ENCODE peak calls at places on chromosomes 1 and 21, in ten cellular contexts. D is foreskin keratinocyte, T is lower leg skin, P is nephron progenitor cell, U is H9, V is WTC11, A is HL-60, W is right atrium auricular region, S is GM12865, Q is endothelial cell. F is an unnamed sample.

GRCh38 chr1:1777510-1777909 is 760 bp downstream of the NADK start:
- DNase-seq in D (no peak), T (peak), P (no peak), U (no peak), V (no peak), A (no peak), W (peak), S (peak), Q (no peak), F (no peak)

GRCh38 chr1:229127301-229127700 is 143.6 kb upstream of the RAB4A start:
- DNase-seq in D (no peak), T (no peak), P (no peak), U (no peak), V (no peak), A (no peak), W (no peak), S (peak), Q (no peak), F (no peak)

GRCh38 chr1:30783244-30783915 is 25.8 kb upstream of the LAPTM5 start:
- DNase-seq in D (no peak), T (peak), P (peak), U (no peak), V (peak), A (peak), W (no peak), S (no peak), Q (no peak), F (no peak)

GRCh38 chr1:149978547-149979023 is 31.9 kb downstream of the OTUD7B start:
- DNase-seq in D (no peak), T (no peak), P (no peak), U (no peak), V (no peak), A (no peak), W (no peak), S (no peak), Q (no peak), F (no peak)

GRCh38 chr1:184881941-184882648 is 92.2 kb downstream of the NIBAN1 start:
- DNase-seq in D (no peak), T (no peak), P (no peak), U (no peak), V (no peak), A (peak), W (no peak), S (peak), Q (no peak), F (no peak)

GRCh38 chr1:15799928-15800835 is 7.3 kb downstream of the UQCRHL start:
- DNase-seq in D (peak), T (peak), P (peak), U (peak), V (peak), A (no peak), W (peak), S (no peak), Q (no peak), F (no peak)

GRCh38 chr1:39177641-39178040 is 26.9 kb upstream of the MACF1 start:
- DNase-seq in D (no peak), T (no peak), P (no peak), U (no peak), V (no peak), A (no peak), W (no peak), S (no peak), Q (no peak), F (no peak)

GRCh38 chr1:160149706-160150105 is 1.7 kb upstream of the ATP1A4 start:
- DNase-seq in D (no peak), T (no peak), P (no peak), U (no peak), V (no peak), A (no peak), W (no peak), S (no peak), Q (no peak), F (no peak)

GRCh38 chr1:217747156-217747769 is 116.1 kb downstream of the SPATA17 start:
- DNase-seq in D (no peak), T (no peak), P (no peak), U (no peak), V (no peak), A (no peak), W (no peak), S (peak), Q (no peak), F (no peak)

GRCh38 chr21:36992671-36993070 is 13.8 kb upstream of the RIPPLY3 start:
- DNase-seq in D (no peak), T (no peak), P (no peak), U (peak), V (peak), A (no peak), W (no peak), S (no peak), Q (no peak), F (no peak)

GRCh38 chr1:170804419-170804818 is 130.9 kb upstream of the MROH9 start:
- DNase-seq in D (no peak), T (no peak), P (no peak), U (no peak), V (no peak), A (no peak), W (no peak), S (no peak), Q (no peak), F (no peak)

GRCh38 chr1:162703708-162704107 is 71.4 kb downstream of the DDR2 start:
- DNase-seq in D (no peak), T (no peak), P (no peak), U (no peak), V (no peak), A (no peak), W (peak), S (no peak), Q (no peak), F (no peak)

GRCh38 chr1:8814870-8815269 is 2.6 kb downstream of the RERE start:
- DNase-seq in D (no peak), T (no peak), P (no peak), U (no peak), V (no peak), A (no peak), W (no peak), S (no peak), Q (peak), F (no peak)

GRCh38 chr1:153968000-153968363 is 280 bp downstream of the CREB3L4 start:
- DNase-seq in D (no peak), T (no peak), P (peak), U (peak), V (peak), A (no peak), W (no peak), S (no peak), Q (no peak), F (no peak)

GRCh38 chr1:226865590-226865989 is 4.8 kb upstream of the PSEN2 start:
- DNase-seq in D (no peak), T (no peak), P (no peak), U (no peak), V (no peak), A (no peak), W (no peak), S (no peak), Q (no peak), F (no peak)

GRCh38 chr1:90201467-90202358 is 206.8 kb downstream of the ZNF326 start:
- DNase-seq in D (peak), T (no peak), P (no peak), U (no peak), V (no peak), A (no peak), W (no peak), S (peak), Q (no peak), F (no peak)

GRCh38 chr1:11918779-11919519 is 7.3 kb downstream of the KIAA2013 start:
- DNase-seq in D (no peak), T (peak), P (no peak), U (no peak), V (no peak), A (no peak), W (peak), S (no peak), Q (no peak), F (no peak)

GRCh38 chr1:59949648-59950047 is 23.1 kb upstream of the CYP2J2 start:
- DNase-seq in D (no peak), T (no peak), P (no peak), U (no peak), V (no peak), A (no peak), W (no peak), S (no peak), Q (no peak), F (no peak)

GRCh38 chr21:45379171-45379900 is 25.6 kb upstream of the COL18A1 start:
- DNase-seq in D (no peak), T (no peak), P (no peak), U (no peak), V (peak), A (no peak), W (no peak), S (no peak), Q (no peak), F (no peak)

GRCh38 chr21:42759594-42759927 is 106.1 kb downstream of the PDE9A start:
- DNase-seq in D (no peak), T (no peak), P (no peak), U (no peak), V (no peak), A (no peak), W (no peak), S (no peak), Q (no peak), F (no peak)

GRCh38 chr1:237112663-237113062 is 70.7 kb downstream of the RYR2 start:
- DNase-seq in D (no peak), T (no peak), P (no peak), U (no peak), V (no peak), A (no peak), W (no peak), S (no peak), Q (no peak), F (peak)

GRCh38 chr1:93611656-93612055 is 70.0 kb downstream of the BCAR3 start:
- DNase-seq in D (no peak), T (no peak), P (no peak), U (no peak), V (no peak), A (no peak), W (no peak), S (no peak), Q (no peak), F (no peak)

GRCh38 chr1:21655748-21656147 is 13.4 kb downstream of the RAP1GAP start:
- DNase-seq in D (peak), T (no peak), P (no peak), U (peak), V (peak), A (no peak), W (no peak), S (no peak), Q (no peak), F (no peak)

GRCh38 chr21:28635541-28635940 is 357.1 kb downstream of the LTN1 start:
- DNase-seq in D (no peak), T (no peak), P (no peak), U (no peak), V (no peak), A (no peak), W (no peak), S (no peak), Q (no peak), F (no peak)

GRCh38 chr1:25743164-25744139 is 56.5 kb upstream of the SELENON start:
- DNase-seq in D (no peak), T (peak), P (peak), U (no peak), V (no peak), A (no peak), W (peak), S (no peak), Q (no peak), F (no peak)

GRCh38 chr1:232388363-232388762 is 241.6 kb downstream of the SIPA1L2 start:
- DNase-seq in D (no peak), T (no peak), P (no peak), U (no peak), V (no peak), A (no peak), W (no peak), S (no peak), Q (no peak), F (no peak)

GRCh38 chr1:198597690-198598430 is 41.0 kb upstream of the PTPRC start:
- DNase-seq in D (no peak), T (no peak), P (no peak), U (no peak), V (no peak), A (no peak), W (no peak), S (peak), Q (no peak), F (no peak)

GRCh38 chr1:56495538-56495937 is 83.8 kb downstream of the PLPP3 start:
- DNase-seq in D (no peak), T (no peak), P (no peak), U (no peak), V (no peak), A (no peak), W (no peak), S (no peak), Q (no peak), F (no peak)

GRCh38 chr1:195899762-195900352 is 708.4 kb downstream of the KCNT2 start:
- DNase-seq in D (no peak), T (no peak), P (no peak), U (no peak), V (no peak), A (no peak), W (no peak), S (no peak), Q (no peak), F (no peak)

GRCh38 chr1:178238722-178239510 is 145.0 kb downstream of the RASAL2 start:
- DNase-seq in D (peak), T (no peak), P (no peak), U (no peak), V (no peak), A (peak), W (no peak), S (no peak), Q (no peak), F (no peak)

GRCh38 chr1:54922921-54923421 is 36.0 kb upstream of the DHCR24 start:
- DNase-seq in D (peak), T (peak), P (no peak), U (no peak), V (no peak), A (no peak), W (no peak), S (no peak), Q (no peak), F (no peak)

GRCh38 chr1:116255486-116255885 is 117.6 kb upstream of the ATP1A1 start:
- DNase-seq in D (no peak), T (no peak), P (no peak), U (no peak), V (no peak), A (no peak), W (no peak), S (no peak), Q (no peak), F (peak)

GRCh38 chr1:76950306-76950705 is 83.0 kb downstream of the ST6GALNAC5 start:
- DNase-seq in D (no peak), T (no peak), P (no peak), U (no peak), V (no peak), A (no peak), W (no peak), S (no peak), Q (no peak), F (no peak)

GRCh38 chr1:190140644-190141043 is 337.0 kb downstream of the BRINP3 start:
- DNase-seq in D (no peak), T (no peak), P (no peak), U (no peak), V (no peak), A (no peak), W (no peak), S (no peak), Q (no peak), F (no peak)

GRCh38 chr1:164953095-164953494 is 394.1 kb downstream of the PBX1 start:
- DNase-seq in D (no peak), T (no peak), P (no peak), U (no peak), V (no peak), A (no peak), W (no peak), S (no peak), Q (no peak), F (no peak)
- TF ChIP-seq CTCF in D (no peak), T (no peak), P (no peak), U (peak), V (no peak), A (no peak), W (no peak), S (no peak), Q (no peak), F (peak)

GRCh38 chr1:223023863-223024262 is 119.2 kb downstream of the TLR5 start:
- DNase-seq in D (no peak), T (no peak), P (no peak), U (no peak), V (no peak), A (no peak), W (no peak), S (no peak), Q (no peak), F (no peak)
- TF ChIP-seq CTCF in D (no peak), T (no peak), P (no peak), U (no peak), V (no peak), A (no peak), W (no peak), S (no peak), Q (no peak), F (no peak)

DNA sequence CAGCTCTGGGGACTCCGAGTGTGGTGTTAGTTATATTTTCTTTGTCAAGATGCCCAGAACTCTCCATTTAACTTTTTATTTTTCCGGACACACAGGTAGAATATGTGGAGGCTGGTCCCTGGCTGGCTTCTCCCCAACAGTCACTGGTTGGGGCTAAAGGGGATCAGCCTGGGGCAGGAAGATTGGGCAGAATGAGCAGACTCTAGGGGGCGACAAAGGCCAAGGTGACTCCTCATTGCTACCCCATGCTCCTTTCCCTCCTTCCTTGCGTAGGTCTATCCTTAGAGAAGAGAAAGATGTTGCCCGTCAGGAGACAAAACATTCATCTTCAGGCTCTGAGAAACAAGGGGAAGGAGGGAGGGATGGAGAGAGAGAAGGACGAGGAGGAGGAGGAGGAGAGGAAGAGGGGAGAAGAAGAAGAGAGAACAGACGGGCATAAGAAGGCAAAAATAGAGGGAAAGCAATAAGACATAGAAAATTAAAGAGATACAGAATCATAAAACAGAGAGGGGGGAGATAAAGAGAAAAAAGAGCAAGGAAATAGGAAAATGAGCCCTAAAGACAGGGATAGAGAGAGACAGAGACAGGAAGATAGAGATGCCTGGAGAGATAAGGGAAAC is 89.9 kb downstream of the FOXD2 start:
- DNase-seq in D (no peak), T (no peak), P (no peak), U (peak), V (peak), A (peak), W (no peak), S (peak), Q (peak), F (no peak)
- TF ChIP-seq CTCF in D (peak), T (no peak), P (peak), U (peak), V (peak), A (peak), W (no peak), S (peak), Q (peak), F (peak)

DNA sequence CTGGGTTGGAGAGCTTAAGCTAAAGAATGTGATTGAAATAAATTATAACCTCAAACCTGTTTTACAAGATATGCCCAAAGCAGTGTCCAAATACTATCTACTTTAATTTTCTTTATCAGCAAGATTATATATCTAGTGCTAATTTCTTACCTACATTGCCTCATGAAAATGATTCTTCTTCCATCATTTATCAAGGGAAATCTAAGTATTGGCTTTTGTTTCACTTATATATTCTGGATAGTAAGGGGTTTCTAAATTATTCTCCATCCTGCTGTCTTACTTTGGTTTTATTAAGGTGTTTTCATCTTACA is 81.2 kb downstream of the PHTF1 start:
- DNase-seq in D (no peak), T (no peak), P (no peak), U (no peak), V (no peak), A (no peak), W (no peak), S (no peak), Q (no peak), F (no peak)
- TF ChIP-seq CTCF in D (no peak), T (no peak), P (peak), U (peak), V (no peak), A (no peak), W (no peak), S (no peak), Q (peak), F (no peak)

DNA sequence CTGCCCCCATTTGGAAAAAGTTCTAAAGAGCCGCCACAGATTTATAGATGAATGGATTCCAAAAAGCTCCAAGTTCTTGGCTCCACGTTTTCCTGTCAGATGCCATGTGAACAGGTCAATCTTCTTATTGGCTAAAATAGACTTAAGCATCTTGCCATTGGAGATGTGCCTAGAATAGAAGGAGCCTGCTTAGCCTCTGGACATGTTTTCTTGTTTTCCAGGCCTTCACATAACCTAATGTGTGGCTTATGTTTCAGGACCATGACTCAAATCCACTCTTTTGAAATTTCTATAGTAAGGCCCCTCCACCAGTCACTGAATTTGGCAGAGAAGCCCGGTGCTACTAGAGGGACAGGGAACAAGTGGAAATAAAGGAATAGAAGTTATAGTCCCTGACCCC is 31.5 kb downstream of the PHC2 start:
- DNase-seq in D (no peak), T (no peak), P (no peak), U (no peak), V (no peak), A (no peak), W (no peak), S (no peak), Q (no peak), F (no peak)
- TF ChIP-seq CTCF in D (no peak), T (no peak), P (no peak), U (no peak), V (no peak), A (no peak), W (no peak), S (no peak), Q (no peak), F (no peak)

DNA sequence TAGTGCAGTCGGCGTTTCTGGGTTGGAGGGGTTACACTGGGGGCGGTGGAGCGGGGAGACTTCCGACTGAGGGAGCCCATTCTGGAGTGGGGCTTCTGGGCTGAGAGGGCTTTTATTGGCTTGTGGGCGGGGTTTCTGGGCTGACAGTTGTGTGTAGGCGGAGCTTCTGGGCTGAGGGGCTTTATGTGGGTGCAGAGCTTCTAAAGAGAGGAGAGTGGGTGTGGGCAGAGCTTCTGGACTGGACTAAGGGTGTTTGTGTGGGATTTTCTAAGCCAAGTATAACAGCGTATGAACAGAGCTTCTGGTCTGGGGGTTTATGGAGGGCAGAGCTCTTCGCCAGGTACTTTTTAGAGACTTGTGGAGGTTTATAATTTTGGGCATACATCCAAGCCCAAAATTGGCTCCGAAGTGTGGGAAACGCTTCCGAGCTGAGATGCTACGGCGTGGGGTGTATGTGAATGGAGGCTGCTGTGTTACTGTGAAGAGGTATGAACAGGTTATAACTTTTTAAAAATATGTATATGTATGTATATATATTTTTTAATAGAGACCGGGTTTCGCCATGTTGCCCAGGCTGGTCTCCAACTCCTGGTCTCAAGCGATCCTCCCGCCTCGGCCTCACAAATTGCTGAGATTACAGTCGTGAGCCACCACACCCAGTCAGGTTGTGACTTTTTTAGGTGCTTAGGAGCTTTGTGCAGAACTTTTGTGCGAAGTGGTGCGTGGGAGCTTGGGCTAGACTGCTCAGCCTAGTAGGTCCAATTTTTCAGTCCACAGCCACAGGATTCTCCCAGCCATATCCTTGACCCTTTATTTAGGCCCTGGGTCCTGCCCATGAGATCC is 869 bp downstream of the TMEM39B start:
- DNase-seq in D (no peak), T (no peak), P (no peak), U (no peak), V (no peak), A (no peak), W (no peak), S (no peak), Q (no peak), F (peak)
- TF ChIP-seq CTCF in D (no peak), T (no peak), P (no peak), U (peak), V (no peak), A (no peak), W (no peak), S (peak), Q (no peak), F (no peak)